ENCODE peak calls at places on chromosomes 6 and 20, in eight cellular contexts. H is GM10248, D is bronchial epithelial cell, G is lower leg skin, P is psoas muscle, F is WTC11, Z is heart right ventricle, E is AG10803. V is an unnamed sample.

GRCh38 chr6:163808231-163808630 is 393.7 kb downstream of the QKI start:
- DNase-seq in H (no peak), D (no peak), G (no peak), P (no peak), F (no peak), Z (no peak), E (no peak), V (no peak)

GRCh38 chr6:45965007-45965406 is 50.7 kb downstream of the CLIC5 start:
- DNase-seq in H (no peak), D (peak), G (no peak), P (no peak), F (no peak), Z (no peak), E (peak), V (no peak)

GRCh38 chr20:7924692-7925091 is 15.6 kb downstream of the HAO1 start:
- DNase-seq in H (no peak), D (peak), G (no peak), P (no peak), F (no peak), Z (no peak), E (peak), V (no peak)

GRCh38 chr6:7903673-7904072 is 6.9 kb downstream of the TXNDC5 start:
- DNase-seq in H (no peak), D (no peak), G (no peak), P (no peak), F (no peak), Z (no peak), E (no peak), V (no peak)

GRCh38 chr20:3251806-3252205 is 12.8 kb upstream of the SLC4A11 start:
- DNase-seq in H (no peak), D (no peak), G (no peak), P (no peak), F (no peak), Z (no peak), E (peak), V (no peak)

GRCh38 chr6:10307028-10307427 is 107.8 kb downstream of the TFAP2A start:
- DNase-seq in H (no peak), D (no peak), G (no peak), P (no peak), F (no peak), Z (no peak), E (no peak), V (no peak)

GRCh38 chr20:5825136-5825719 is 75.0 kb downstream of the SHLD1 start:
- DNase-seq in H (no peak), D (no peak), G (no peak), P (no peak), F (no peak), Z (no peak), E (no peak), V (no peak)

GRCh38 chr6:89411019-89411268 is 1.1 kb downstream of the RRAGD start:
- DNase-seq in H (no peak), D (no peak), G (peak), P (no peak), F (no peak), Z (no peak), E (no peak), V (no peak)

GRCh38 chr6:50708664-50709365 is 4.5 kb upstream of the TFAP2D start:
- DNase-seq in H (no peak), D (no peak), G (no peak), P (no peak), F (no peak), Z (no peak), E (no peak), V (no peak)

GRCh38 chr20:57647933-57648785 is 27.9 kb upstream of the ZBP1 start:
- DNase-seq in H (no peak), D (no peak), G (no peak), P (no peak), F (no peak), Z (no peak), E (no peak), V (peak)

GRCh38 chr20:32909896-32910571 is 51.3 kb downstream of the EFCAB8 start:
- DNase-seq in H (no peak), D (no peak), G (no peak), P (peak), F (no peak), Z (no peak), E (no peak), V (no peak)

GRCh38 chr6:137234505-137234863 is 15.3 kb upstream of the IFNGR1 start:
- DNase-seq in H (no peak), D (peak), G (no peak), P (no peak), F (no peak), Z (no peak), E (no peak), V (no peak)

GRCh38 chr20:44422083-44422482 is 53.6 kb upstream of the TTPAL start:
- DNase-seq in H (no peak), D (peak), G (no peak), P (no peak), F (no peak), Z (no peak), E (no peak), V (no peak)

GRCh38 chr20:41551011-41551705 is 67.0 kb downstream of the CHD6 start:
- DNase-seq in H (peak), D (no peak), G (no peak), P (no peak), F (no peak), Z (no peak), E (no peak), V (no peak)

GRCh38 chr20:35341366-35342028 is 49.3 kb upstream of the FAM83C start:
- DNase-seq in H (no peak), D (no peak), G (no peak), P (no peak), F (no peak), Z (no peak), E (peak), V (no peak)

GRCh38 chr6:129667621-129668020 is 42.4 kb downstream of the ARHGAP18 start:
- DNase-seq in H (no peak), D (no peak), G (no peak), P (no peak), F (no peak), Z (no peak), E (peak), V (no peak)

GRCh38 chr20:43389839-43390626 is 67.7 kb upstream of the SRSF6 start:
- DNase-seq in H (no peak), D (no peak), G (no peak), P (no peak), F (peak), Z (no peak), E (no peak), V (no peak)

GRCh38 chr20:35952480-35953410 is 1.6 kb downstream of the SCAND1 start:
- DNase-seq in H (no peak), D (peak), G (no peak), P (no peak), F (no peak), Z (no peak), E (peak), V (no peak)

GRCh38 chr20:57389695-57390603 is 1.2 kb upstream of the RBM38 start:
- DNase-seq in H (peak), D (no peak), G (no peak), P (peak), F (peak), Z (no peak), E (no peak), V (no peak)

GRCh38 chr6:16352821-16353438 is 114.5 kb downstream of the GMPR start:
- DNase-seq in H (no peak), D (no peak), G (no peak), P (no peak), F (no peak), Z (no peak), E (no peak), V (no peak)

GRCh38 chr6:130390890-130391289 is 25.1 kb downstream of the TMEM200A start:
- DNase-seq in H (no peak), D (no peak), G (no peak), P (no peak), F (no peak), Z (no peak), E (no peak), V (no peak)

GRCh38 chr6:135180458-135181332 is at the start of gene MYB:
- DNase-seq in H (peak), D (peak), G (no peak), P (peak), F (peak), Z (peak), E (peak), V (no peak)

GRCh38 chr20:35216541-35216940 is 9.9 kb upstream of the MMP24 start:
- DNase-seq in H (no peak), D (peak), G (no peak), P (no peak), F (no peak), Z (no peak), E (no peak), V (no peak)

GRCh38 chr20:54061106-54061881 is 9.1 kb downstream of the BCAS1 start:
- DNase-seq in H (no peak), D (peak), G (no peak), P (no peak), F (no peak), Z (no peak), E (peak), V (no peak)

GRCh38 chr6:166529571-166529970 is 56.9 kb downstream of the RAMACL start:
- DNase-seq in H (no peak), D (no peak), G (no peak), P (no peak), F (no peak), Z (no peak), E (no peak), V (no peak)

GRCh38 chr6:133973109-133973971 is 20.3 kb downstream of the TBPL1 start:
- DNase-seq in H (peak), D (peak), G (no peak), P (no peak), F (no peak), Z (no peak), E (peak), V (no peak)

GRCh38 chr6:41705996-41706835 is 29.2 kb downstream of the TFEB start:
- DNase-seq in H (peak), D (no peak), G (peak), P (peak), F (peak), Z (peak), E (peak), V (peak)
- TF ChIP-seq CTCF in H (peak), D (peak), G (no peak), P (peak), F (peak), Z (peak), E (peak), V (no peak)

DNA sequence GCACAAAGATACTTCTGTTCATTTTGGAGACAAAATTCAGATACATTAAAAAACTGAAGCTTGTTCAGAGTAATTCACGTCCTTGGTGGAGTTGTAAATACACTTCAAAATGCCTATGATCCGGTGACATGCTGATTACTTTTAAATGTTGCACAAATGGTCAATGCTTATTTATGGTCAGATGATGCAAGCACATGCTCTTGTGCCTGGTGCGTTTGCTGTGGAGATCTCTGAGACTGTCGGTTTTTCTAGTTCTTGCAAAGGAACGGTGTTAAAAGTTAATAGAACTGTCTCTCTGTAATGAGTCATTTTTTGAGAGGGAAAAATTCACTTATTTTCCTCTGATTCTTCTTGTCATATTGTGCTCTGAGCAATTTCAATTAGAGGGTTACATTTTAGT is 45.2 kb upstream of the EDN3 start:
- DNase-seq in H (no peak), D (no peak), G (no peak), P (no peak), F (no peak), Z (no peak), E (no peak), V (no peak)
- TF ChIP-seq CTCF in H (no peak), D (no peak), G (no peak), P (no peak), F (no peak), Z (no peak), E (no peak), V (no peak)

GRCh38 chr20:25136643-25137559 is 55.0 kb upstream of the VSX1 start:
- DNase-seq in H (no peak), D (peak), G (no peak), P (peak), F (no peak), Z (peak), E (peak), V (no peak)

GRCh38 chr20:25140968-25141367 is 54.5 kb upstream of the ENTPD6 start:
- DNase-seq in H (no peak), D (no peak), G (no peak), P (no peak), F (no peak), Z (no peak), E (no peak), V (no peak)

GRCh38 chr20:25135031-25135430 is 53.1 kb upstream of the VSX1 start:
- DNase-seq in H (no peak), D (peak), G (no peak), P (no peak), F (no peak), Z (no peak), E (no peak), V (no peak)

GRCh38 chr20:25142435-25142834 is 53.1 kb upstream of the ENTPD6 start:
- DNase-seq in H (no peak), D (no peak), G (no peak), P (no peak), F (no peak), Z (no peak), E (no peak), V (no peak)

DNA sequence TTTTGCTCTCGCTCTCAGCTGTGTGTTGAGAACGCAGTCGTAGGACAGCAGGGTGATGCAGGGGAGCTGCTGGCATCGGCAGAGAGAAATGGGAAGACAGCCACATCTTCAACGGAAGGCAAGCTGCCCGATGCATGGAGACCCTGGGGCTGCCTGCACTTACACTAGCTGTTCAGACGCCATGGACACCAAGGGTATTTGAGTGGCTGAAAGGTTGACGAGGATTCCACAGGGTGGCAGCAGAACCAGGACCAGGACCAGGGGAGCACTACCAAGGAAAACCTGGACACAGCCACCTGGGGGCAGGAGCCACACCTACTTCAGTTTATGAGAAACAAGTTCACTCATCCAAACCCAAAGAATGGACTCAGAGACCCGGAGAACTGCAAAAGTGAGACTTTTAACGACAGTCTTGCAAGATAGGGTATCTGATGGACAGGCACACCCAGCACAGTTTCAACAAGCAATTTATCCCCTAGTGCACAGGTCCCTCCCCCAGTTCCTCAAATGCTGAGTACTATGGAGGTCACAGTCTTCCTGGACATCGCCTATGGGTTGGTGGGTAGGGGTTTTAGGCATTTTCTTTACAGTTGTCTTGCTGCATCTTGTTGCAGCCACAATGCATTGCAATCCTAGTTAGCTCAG is 56.3 kb upstream of the ENTPD6 start:
- DNase-seq in H (no peak), D (no peak), G (no peak), P (no peak), F (no peak), Z (no peak), E (no peak), V (no peak)
- TF ChIP-seq CTCF in H (no peak), D (peak), G (no peak), P (no peak), F (no peak), Z (peak), E (no peak), V (no peak)

DNA sequence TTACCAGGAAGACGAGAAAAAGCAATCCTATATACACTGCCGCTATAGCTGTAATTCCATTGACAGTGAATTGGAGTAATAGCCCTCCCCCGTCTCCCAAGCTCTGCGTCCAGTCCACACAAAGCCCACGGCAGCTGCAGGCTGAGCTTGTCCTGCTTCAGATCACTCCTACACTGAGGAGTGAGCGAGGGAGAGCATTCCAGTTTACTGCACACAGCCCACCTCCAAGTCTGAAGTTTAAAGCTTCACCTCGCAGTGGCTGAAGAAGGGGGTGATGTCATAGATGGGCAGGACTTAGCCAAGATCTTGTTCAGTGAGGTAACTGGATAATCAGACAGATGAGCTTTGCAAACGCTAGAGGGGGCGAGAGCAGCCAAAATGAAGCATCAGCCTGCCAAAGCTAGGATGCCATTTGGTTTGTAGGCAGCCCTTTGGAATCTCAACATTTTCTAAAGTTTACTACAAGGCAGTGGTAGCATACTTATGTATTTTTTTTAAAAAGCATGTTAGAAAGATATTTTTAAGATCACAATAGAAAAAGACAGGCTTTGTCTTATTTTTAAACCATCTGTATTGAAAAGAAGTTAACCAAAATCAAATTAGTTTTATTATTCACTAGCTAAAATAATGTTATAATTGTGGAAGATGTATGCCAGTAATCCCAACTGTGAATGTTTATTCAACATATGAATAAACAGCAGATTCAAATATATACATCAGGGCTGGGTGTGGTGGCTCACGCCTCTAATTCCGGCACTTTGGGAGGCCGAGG is at the start of gene FLRT3:
- DNase-seq in H (peak), D (peak), G (peak), P (peak), F (peak), Z (peak), E (peak), V (peak)
- TF ChIP-seq CTCF in H (peak), D (peak), G (no peak), P (peak), F (peak), Z (peak), E (peak), V (no peak)

GRCh38 chr20:10076126-10077080 is 41.6 kb downstream of the ANKEF1 start:
- DNase-seq in H (no peak), D (peak), G (no peak), P (no peak), F (no peak), Z (no peak), E (no peak), V (no peak)

GRCh38 chr20:10075606-10076005 is 40.8 kb downstream of the ANKEF1 start:
- DNase-seq in H (no peak), D (peak), G (no peak), P (no peak), F (no peak), Z (no peak), E (no peak), V (no peak)

GRCh38 chr20:10078403-10078802 is 43.6 kb downstream of the ANKEF1 start:
- DNase-seq in H (no peak), D (no peak), G (no peak), P (no peak), F (no peak), Z (no peak), E (no peak), V (no peak)

GRCh38 chr20:10077886-10078285 is 43.1 kb downstream of the ANKEF1 start:
- DNase-seq in H (no peak), D (peak), G (no peak), P (no peak), F (no peak), Z (no peak), E (no peak), V (no peak)

GRCh38 chr20:10077081-10077471 is 42.3 kb downstream of the ANKEF1 start:
- DNase-seq in H (no peak), D (no peak), G (no peak), P (no peak), F (peak), Z (no peak), E (no peak), V (no peak)
- TF ChIP-seq CTCF in H (no peak), D (peak), G (no peak), P (no peak), F (peak), Z (no peak), E (peak), V (no peak)

GRCh38 chr6:28656715-28657114 is 131.0 kb downstream of the GPX5 start:
- DNase-seq in H (no peak), D (no peak), G (no peak), P (no peak), F (no peak), Z (no peak), E (no peak), V (no peak)
- TF ChIP-seq CTCF in H (no peak), D (no peak), G (no peak), P (no peak), F (no peak), Z (no peak), E (no peak), V (no peak)